ENCODE peak calls at places on chromosomes 2 and 18, in seven cellular contexts. C, V, I, G, O, E and Y are unnamed samples.

GRCh38 chr2:218024336-218024735 is 21.5 kb upstream of the TNS1 start:
- DNase-seq in I (no peak), V (no peak), O (no peak), C (no peak), E (no peak), G (no peak), Y (no peak)

GRCh38 chr18:70781860-70782453 is 493.1 kb downstream of the SOCS6 start:
- DNase-seq in O (peak; percentile 62), G (peak; percentile 47), C (peak; percentile 64), V (no peak), I (peak; percentile 78), E (peak; percentile 5), Y (peak; percentile 4)

GRCh38 chr2:43333656-43334144 is 107.3 kb upstream of the ZFP36L2 start:
- DNase-seq in V (no peak), G (no peak), E (no peak), C (no peak), I (no peak), O (no peak), Y (no peak)

GRCh38 chr2:177872286-177872685 is 200.3 kb downstream of the PDE11A start:
- DNase-seq in C (no peak), I (no peak), E (no peak), V (no peak), O (no peak), G (no peak), Y (no peak)

GRCh38 chr18:42131044-42131939 is 176.3 kb downstream of the PIK3C3 start:
- DNase-seq in E (no peak), I (peak; percentile 56), O (no peak), V (no peak), G (no peak), C (no peak), Y (no peak)

GRCh38 chr2:122988395-122989221 is 1036.5 kb upstream of the CNTNAP5 start:
- DNase-seq in E (no peak), G (no peak), I (no peak), C (no peak), O (peak; percentile 27), V (no peak), Y (no peak)

GRCh38 chr18:61851940-61852451 is 40.8 kb downstream of the RNF152 start:
- DNase-seq in V (no peak), E (peak; percentile 26), C (no peak), G (no peak), O (no peak), I (no peak), Y (no peak)

GRCh38 chr18:11497585-11497984 is 111.8 kb upstream of the SLC35G4 start:
- DNase-seq in O (no peak), E (no peak), G (no peak), C (no peak), I (no peak), V (no peak), Y (no peak)

GRCh38 chr2:146351689-146352088 is 1493.1 kb upstream of the ACVR2A start:
- DNase-seq in I (no peak), V (no peak), E (no peak), O (no peak), C (no peak), G (no peak), Y (no peak)

GRCh38 chr18:8959551-8960135 is 142.9 kb upstream of the NDUFV2 start:
- DNase-seq in C (peak; percentile 14), I (no peak), V (no peak), G (no peak), O (peak; percentile 60), E (no peak), Y (peak; percentile 72)

GRCh38 chr2:198004921-198005829 is 200.8 kb downstream of the PLCL1 start:
- DNase-seq in E (no peak), O (no peak), G (no peak), I (no peak), V (no peak), C (no peak), Y (no peak)

GRCh38 chr2:145094353-145094752 is 574.4 kb upstream of the ZEB2 start:
- DNase-seq in E (no peak), G (no peak), V (no peak), O (no peak), C (no peak), I (no peak), Y (no peak)

GRCh38 chr2:195475336-195475735 is 181.7 kb upstream of the SLC39A10 start:
- DNase-seq in G (no peak), E (no peak), I (no peak), C (no peak), O (peak; percentile 7), V (no peak), Y (no peak)

GRCh38 chr18:12041561-12041960 is 52.1 kb upstream of the ANKRD62 start:
- DNase-seq in E (peak; percentile 71), G (no peak), O (no peak), C (peak; percentile 29), V (no peak), I (no peak), Y (no peak)

GRCh38 chr2:231372326-231372725 is 23.2 kb upstream of the B3GNT7 start:
- DNase-seq in V (no peak), O (no peak), E (no peak), G (no peak), I (no peak), C (no peak), Y (no peak)

GRCh38 chr2:201574754-201575153 is 68.5 kb downstream of the TMEM237 start:
- DNase-seq in I (no peak), C (no peak), O (no peak), G (no peak), V (no peak), E (no peak), Y (no peak)

GRCh38 chr2:238525990-238526389 is 99.3 kb downstream of the ASB1 start:
- DNase-seq in E (no peak), C (no peak), I (peak; percentile 23), O (peak; percentile 40), G (no peak), V (no peak), Y (no peak)

GRCh38 chr18:4069183-4069582 is 385.9 kb downstream of the DLGAP1 start:
- DNase-seq in V (no peak), C (no peak), E (no peak), O (no peak), I (no peak), G (no peak), Y (no peak)

GRCh38 chr18:44830551-44830950 is 149.9 kb downstream of the SETBP1 start:
- DNase-seq in V (no peak), C (peak; percentile 32), O (no peak), I (no peak), E (no peak), G (no peak), Y (no peak)

GRCh38 chr2:129678751-129679150 is 300.7 kb upstream of the RAB6C start:
- DNase-seq in V (no peak), C (no peak), E (no peak), I (no peak), O (no peak), G (no peak), Y (no peak)

GRCh38 chr2:18230668-18231067 is 329.8 kb downstream of the RDH14 start:
- DNase-seq in G (no peak), I (no peak), E (no peak), V (no peak), O (no peak), C (no peak), Y (no peak)

GRCh38 chr18:50194623-50195532 is at the start of gene MYO5B:
- DNase-seq in I (peak; percentile 40), C (peak; percentile 96), E (no peak), G (peak; percentile 7), V (peak; percentile 4), O (peak; percentile 97), Y (peak; percentile 71)

GRCh38 chr2:60294901-60295590 is 258.4 kb downstream of the BCL11A start:
- DNase-seq in I (no peak), O (peak; percentile 54), V (no peak), C (no peak), G (no peak), E (no peak), Y (peak; percentile 69)

GRCh38 chr2:38997784-38998183 is 108.1 kb downstream of the ARHGEF33 start:
- DNase-seq in V (no peak), O (no peak), C (peak; percentile 9), I (no peak), G (no peak), E (peak; percentile 78), Y (no peak)

GRCh38 chr2:144331652-144332355 is 188.1 kb downstream of the ZEB2 start:
- DNase-seq in E (no peak), C (no peak), O (peak; percentile 64), G (peak; percentile 55), V (peak; percentile 72), I (peak; percentile 72), Y (peak; percentile 36)

GRCh38 chr2:97740590-97741182 is 27.3 kb downstream of the ZAP70 start:
- DNase-seq in C (peak; percentile 61), E (no peak), V (peak; percentile 28), G (no peak), O (peak; percentile 93), I (peak; percentile 25), Y (peak; percentile 95)

GRCh38 chr2:101540518-101540917 is 65.6 kb upstream of the RFX8 start:
- DNase-seq in V (no peak), I (no peak), G (no peak), C (no peak), O (no peak), E (no peak), Y (no peak)

GRCh38 chr2:68565858-68566257 is 77.5 kb upstream of the PROKR1 start:
- DNase-seq in I (no peak), G (no peak), C (peak; percentile 28), E (no peak), V (no peak), O (no peak), Y (no peak)

GRCh38 chr2:8587251-8587791 is 94.5 kb upstream of the ID2 start:
- DNase-seq in O (no peak), V (no peak), I (no peak), E (no peak), G (no peak), C (no peak), Y (no peak)

GRCh38 chr18:23388357-23388756 is 64.7 kb upstream of the RIOK3 start:
- DNase-seq in I (no peak), E (no peak), O (no peak), C (no peak), V (no peak), G (no peak), Y (no peak)

GRCh38 chr2:232846055-232846454 is 24.0 kb upstream of the SNORC start:
- DNase-seq in E (no peak), V (no peak), G (no peak), C (peak; percentile 19), I (no peak), O (no peak), Y (no peak)

GRCh38 chr2:128775064-128775347 is 456.3 kb upstream of the HS6ST1 start:
- DNase-seq in V (no peak), E (no peak), O (peak; percentile 6), G (no peak), C (no peak), I (no peak), Y (no peak)

GRCh38 chr2:240337028-240337427 is 98.4 kb upstream of the GPC1 start:
- DNase-seq in E (no peak), I (no peak), O (peak; percentile 14), G (no peak), V (no peak), C (no peak), Y (no peak)

GRCh38 chr18:72866901-72867701 is 686 bp downstream of the NETO1 start:
- DNase-seq in V (no peak), I (peak; percentile 23), G (no peak), O (peak; percentile 68), C (no peak), E (no peak), Y (no peak)

GRCh38 chr2:119181391-119181790 is 22.8 kb upstream of the C1QL2 start:
- DNase-seq in I (no peak), G (no peak), E (no peak), O (no peak), V (no peak), C (no peak), Y (no peak)

GRCh38 chr2:239692348-239692747 is 291.5 kb upstream of the HDAC4 start:
- DNase-seq in C (no peak), O (no peak), E (no peak), I (no peak), V (no peak), G (no peak), Y (no peak)

GRCh38 chr2:99448556-99448955 is 41.3 kb downstream of the REV1 start:
- DNase-seq in C (no peak), I (no peak), O (no peak), V (no peak), E (peak; percentile 22), G (no peak), Y (no peak)